ENCODE peak calls at places on chromosomes 1 and 21, in eight cellular contexts. J is ovary; V is GM23338; A is left ventricle myocardium inferior; K is psoas muscle; S is CD8-positive, alpha-beta memory T cell; G is heart left ventricle; U is tibial artery. Q is an unnamed sample. For H3K27me3, the result is how much of the 10 kb centered on the place peaks cover.

GRCh38 chr1:154615411-154615810 is 7.4 kb upstream of the ADAR start:
- DNase-seq in J (no peak), V (no peak), A (no peak), K (no peak), S (no peak), G (no peak), U (no peak), Q (no peak)

GRCh38 chr1:11880911-11881748 is 22.4 kb upstream of the NPPB start:
- DNase-seq in J (no peak), V (no peak), A (peak), K (peak), S (no peak), G (peak), U (no peak), Q (peak)

GRCh38 chr1:215833936-215834729 is 267.0 kb downstream of the KCTD3 start:
- DNase-seq in J (no peak), V (peak), A (no peak), K (no peak), S (no peak), G (no peak), U (no peak), Q (no peak)

GRCh38 chr1:184558691-184559090 is 171.9 kb downstream of the C1orf21 start:
- DNase-seq in J (no peak), V (no peak), A (no peak), K (no peak), S (no peak), G (no peak), U (no peak), Q (no peak)

GRCh38 chr1:243264718-243265117 is 8.9 kb downstream of the SDCCAG8 start:
- DNase-seq in J (no peak), V (no peak), A (no peak), K (no peak), S (no peak), G (no peak), U (no peak), Q (no peak)

GRCh38 chr1:44801491-44802305 is 1.5 kb downstream of the PLK3 start:
- DNase-seq in J (peak), V (no peak), A (peak), K (peak), S (peak), G (no peak), U (no peak), Q (peak)

GRCh38 chr1:204975568-204976235 is 67.3 kb upstream of the CNTN2 start:
- DNase-seq in J (peak), V (peak), A (no peak), K (no peak), S (no peak), G (peak), U (no peak), Q (peak)

GRCh38 chr1:165551469-165551868 is 7.7 kb downstream of the LRRC52 start:
- DNase-seq in J (no peak), V (no peak), A (no peak), K (no peak), S (no peak), G (no peak), U (no peak), Q (no peak)

GRCh38 chr21:34282223-34282622 is 81.6 kb upstream of the KCNE2 start:
- DNase-seq in J (no peak), V (no peak), A (no peak), K (no peak), S (no peak), G (no peak), U (no peak), Q (no peak)

GRCh38 chr1:221987860-221988520 is 246.1 kb upstream of the DUSP10 start:
- DNase-seq in J (no peak), V (no peak), A (no peak), K (no peak), S (no peak), G (no peak), U (no peak), Q (no peak)

GRCh38 chr1:243748706-243749283 is 101.2 kb downstream of the AKT3 start:
- DNase-seq in J (no peak), V (peak), A (no peak), K (no peak), S (peak), G (no peak), U (no peak), Q (no peak)

GRCh38 chr1:240701412-240701811 is 89.5 kb upstream of the GREM2 start:
- DNase-seq in J (no peak), V (no peak), A (no peak), K (no peak), S (no peak), G (no peak), U (no peak), Q (no peak)

GRCh38 chr1:242586355-242586670 is 61.8 kb upstream of the PLD5 start:
- DNase-seq in J (no peak), V (no peak), A (no peak), K (no peak), S (no peak), G (no peak), U (no peak), Q (no peak)

GRCh38 chr1:63674238-63674864 is 81.1 kb downstream of the PGM1 start:
- DNase-seq in J (peak), V (peak), A (peak), K (peak), S (no peak), G (peak), U (peak), Q (peak)

GRCh38 chr1:59393211-59394180 is 96.6 kb downstream of the FGGY start:
- DNase-seq in J (peak), V (peak), A (peak), K (peak), S (no peak), G (peak), U (peak), Q (no peak)

GRCh38 chr1:31714442-31715096 is 10.8 kb upstream of the COL16A1 start:
- DNase-seq in J (peak), V (peak), A (peak), K (peak), S (no peak), G (peak), U (peak), Q (no peak)

GRCh38 chr1:109394591-109395281 is 3.0 kb downstream of the SORT1 start:
- DNase-seq in J (no peak), V (no peak), A (no peak), K (no peak), S (no peak), G (no peak), U (no peak), Q (no peak)

GRCh38 chr1:109395602-109396512 is 1.9 kb downstream of the SORT1 start:
- DNase-seq in J (no peak), V (peak), A (no peak), K (peak), S (no peak), G (no peak), U (no peak), Q (no peak)

GRCh38 chr1:109396971-109397370 is 747 bp downstream of the SORT1 start:
- DNase-seq in J (no peak), V (no peak), A (no peak), K (no peak), S (no peak), G (no peak), U (no peak), Q (peak)

GRCh38 chr1:109397451-109398342 is at the start of gene SORT1:
- DNase-seq in J (peak), V (peak), A (peak), K (peak), S (peak), G (peak), U (peak), Q (peak)

GRCh38 chr1:109396513-109396839 is 1.2 kb downstream of the SORT1 start:
- DNase-seq in J (no peak), V (no peak), A (no peak), K (no peak), S (no peak), G (no peak), U (no peak), Q (no peak)
- H3K27me3 ChIP-seq in J (under half), V (under half), A (under half), K (under half), S (under half), G (under half), U (under half), Q (under half)

GRCh38 chr1:18711003-18711402 is 80.4 kb downstream of the PAX7 start:
- DNase-seq in J (no peak), V (no peak), A (no peak), K (no peak), S (no peak), G (no peak), U (no peak), Q (no peak)
- H3K27me3 ChIP-seq in J (under half), V (under half), A (half or more), K (under half), S (under half), G (under half), U (under half), Q (under half)

GRCh38 chr1:112710586-112710985 is 3.7 kb upstream of the RHOC start:
- DNase-seq in J (no peak), V (no peak), A (no peak), K (no peak), S (no peak), G (no peak), U (no peak), Q (no peak)
- H3K27me3 ChIP-seq in J (under half), V (under half), A (under half), K (under half), S (under half), G (under half), U (under half), Q (under half)

DNA sequence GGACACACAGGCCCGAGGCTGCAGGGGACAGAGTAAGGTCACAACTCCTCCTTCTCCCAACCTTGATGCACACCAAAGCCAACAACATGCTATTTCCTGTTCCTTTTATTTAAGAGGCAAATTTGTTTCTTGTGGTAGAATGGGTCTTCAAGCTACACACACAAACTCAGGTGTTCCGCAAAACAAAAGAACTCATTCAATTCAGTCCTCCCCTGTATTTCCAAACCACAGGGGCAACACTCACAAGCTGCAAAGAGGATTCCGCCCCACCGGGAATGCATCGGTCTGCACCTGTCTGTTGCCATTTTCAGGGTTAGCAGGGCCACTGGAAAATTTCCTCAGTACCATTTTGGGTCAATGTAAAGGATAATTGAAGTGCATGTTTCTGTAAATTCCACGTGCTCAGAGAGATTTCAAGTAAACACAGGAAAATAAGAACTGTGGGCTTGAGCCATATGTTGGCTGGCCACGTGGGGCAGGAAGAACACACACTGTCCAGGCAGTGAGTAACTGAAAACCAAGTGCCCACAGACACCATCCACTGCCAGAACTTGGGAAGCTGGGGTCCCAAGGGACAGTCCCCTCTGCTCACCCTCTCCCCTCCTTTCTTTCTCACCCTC is 145.2 kb upstream of the ERG start:
- DNase-seq in J (no peak), V (peak), A (no peak), K (no peak), S (no peak), G (no peak), U (no peak), Q (no peak)
- H3K27me3 ChIP-seq in J (under half), V (under half), A (under half), K (under half), S (under half), G (under half), U (under half), Q (under half)

GRCh38 chr1:117633423-117633822 is 27.6 kb downstream of the TENT5C start:
- DNase-seq in J (no peak), V (no peak), A (no peak), K (peak), S (no peak), G (no peak), U (no peak), Q (no peak)

GRCh38 chr1:117633068-117633345 is 27.2 kb downstream of the TENT5C start:
- DNase-seq in J (no peak), V (no peak), A (no peak), K (no peak), S (no peak), G (no peak), U (no peak), Q (no peak)

GRCh38 chr1:117634631-117635030 is 28.8 kb downstream of the TENT5C start:
- DNase-seq in J (no peak), V (no peak), A (no peak), K (no peak), S (no peak), G (no peak), U (no peak), Q (no peak)

GRCh38 chr1:117632269-117633067 is 26.6 kb downstream of the TENT5C start:
- DNase-seq in J (no peak), V (peak), A (no peak), K (no peak), S (no peak), G (no peak), U (no peak), Q (no peak)

GRCh38 chr1:117633936-117634335 is 28.1 kb downstream of the TENT5C start:
- DNase-seq in J (no peak), V (no peak), A (no peak), K (no peak), S (no peak), G (no peak), U (no peak), Q (no peak)
- H3K27me3 ChIP-seq in J (under half), V (under half), A (under half), K (under half), S (under half), G (under half), U (under half), Q (under half)

GRCh38 chr1:22285545-22286396 is 142.9 kb upstream of the WNT4 start:
- DNase-seq in J (peak), V (no peak), A (no peak), K (no peak), S (no peak), G (no peak), U (peak), Q (no peak)

GRCh38 chr1:22287946-22288520 is 145.1 kb upstream of the WNT4 start:
- DNase-seq in J (no peak), V (no peak), A (no peak), K (no peak), S (no peak), G (no peak), U (peak), Q (no peak)

GRCh38 chr1:22286491-22286890 is 143.6 kb upstream of the WNT4 start:
- DNase-seq in J (no peak), V (peak), A (no peak), K (no peak), S (no peak), G (no peak), U (no peak), Q (no peak)

GRCh38 chr1:22288593-22289241 is 145.8 kb upstream of the WNT4 start:
- DNase-seq in J (no peak), V (no peak), A (no peak), K (no peak), S (no peak), G (no peak), U (no peak), Q (no peak)

DNA sequence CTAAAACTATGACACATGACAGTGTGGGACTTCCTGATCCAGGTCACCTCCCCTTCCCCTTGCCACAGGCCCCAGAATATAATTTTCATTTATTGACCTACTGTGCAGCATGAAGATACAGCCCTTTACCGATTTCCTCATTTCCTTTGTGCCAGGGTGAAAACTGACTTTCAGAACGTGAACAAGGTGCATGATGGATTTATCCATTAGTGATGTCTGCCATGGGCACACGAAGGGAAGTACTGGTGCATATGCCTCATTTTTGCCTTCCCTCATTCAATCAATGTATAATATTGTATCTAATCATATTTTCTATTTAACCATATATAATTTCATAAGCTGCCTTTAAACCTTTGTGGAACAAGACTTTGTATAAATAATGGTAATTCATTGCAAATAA is 144.4 kb upstream of the WNT4 start:
- DNase-seq in J (no peak), V (no peak), A (no peak), K (no peak), S (no peak), G (no peak), U (no peak), Q (no peak)
- H3K27me3 ChIP-seq in J (under half), V (under half), A (half or more), K (under half), S (under half), G (under half), U (under half), Q (under half)

DNA sequence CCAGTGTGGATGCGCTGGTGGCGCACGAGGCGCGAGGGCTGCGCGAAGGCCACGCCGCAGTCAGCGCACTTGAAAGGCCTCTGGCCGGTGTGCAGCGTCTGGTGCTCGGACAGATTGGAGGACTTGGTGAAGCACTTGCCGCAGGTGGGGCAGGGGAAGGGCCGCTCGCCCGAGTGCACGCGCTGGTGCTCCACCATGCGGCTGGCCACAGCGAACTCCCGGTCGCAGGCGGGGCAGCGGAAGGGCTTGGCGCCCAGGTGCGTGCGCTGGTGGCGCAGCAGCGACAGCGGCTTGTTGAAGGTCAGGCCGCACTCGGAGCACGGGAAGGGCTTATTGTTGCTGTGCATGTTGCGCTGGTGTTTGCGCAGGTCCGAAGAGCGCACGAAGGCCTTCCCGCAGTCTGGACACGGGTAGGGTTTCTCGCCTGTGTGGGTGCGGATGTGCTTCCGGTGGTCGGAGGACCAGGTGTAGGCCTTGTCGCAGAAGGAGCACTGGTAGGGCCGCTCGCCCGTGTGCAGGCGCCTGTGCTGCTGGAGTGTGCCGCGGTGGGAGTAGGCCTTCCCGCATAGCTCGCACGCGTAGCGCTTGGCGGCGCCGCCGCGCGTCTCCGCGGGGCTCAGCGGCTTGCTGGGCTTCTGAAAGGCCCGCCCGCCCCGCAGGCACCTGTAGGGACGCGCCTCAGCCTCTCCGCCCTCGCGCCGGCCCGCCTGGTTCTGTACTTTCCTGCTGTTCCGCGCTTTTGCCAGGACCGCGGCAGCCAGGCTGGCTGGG is 4.7 kb downstream of the ZNF648 start:
- DNase-seq in J (no peak), V (peak), A (no peak), K (no peak), S (no peak), G (no peak), U (no peak), Q (no peak)
- H3K27me3 ChIP-seq in J (under half), V (under half), A (half or more), K (under half), S (under half), G (under half), U (under half), Q (under half)

DNA sequence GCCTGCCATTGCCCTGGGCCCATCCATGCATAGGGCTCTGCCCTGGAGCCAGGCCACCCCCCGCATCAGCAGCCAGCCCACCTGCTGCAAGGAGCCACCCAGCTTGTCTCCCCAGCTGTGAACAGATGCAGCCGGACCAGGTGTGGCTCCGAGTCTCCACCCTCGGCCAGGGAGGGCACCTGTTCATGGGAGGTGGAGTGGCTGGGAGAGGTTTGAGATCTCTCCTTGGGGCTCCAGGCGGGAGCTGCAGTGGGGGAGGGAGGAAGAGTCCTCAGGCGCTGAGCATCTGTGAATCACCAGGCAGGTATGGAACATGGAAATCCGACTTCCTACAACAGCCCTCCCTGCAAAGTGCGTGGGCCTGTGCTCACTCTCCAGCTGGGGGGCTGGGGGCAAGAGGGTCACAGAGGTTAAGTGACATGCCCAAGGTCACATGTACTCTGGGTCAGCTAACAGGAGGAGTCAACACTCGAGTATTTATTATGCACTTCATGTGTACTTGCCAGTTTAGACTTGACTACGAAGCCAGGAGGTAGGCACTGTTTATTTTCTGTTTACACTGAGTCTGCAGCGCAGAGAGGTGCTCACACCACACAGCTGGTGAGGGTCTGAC is 4.8 kb upstream of the HES5 start:
- DNase-seq in J (no peak), V (peak), A (no peak), K (no peak), S (no peak), G (no peak), U (no peak), Q (no peak)
- H3K27me3 ChIP-seq in J (under half), V (under half), A (half or more), K (under half), S (under half), G (under half), U (under half), Q (under half)

DNA sequence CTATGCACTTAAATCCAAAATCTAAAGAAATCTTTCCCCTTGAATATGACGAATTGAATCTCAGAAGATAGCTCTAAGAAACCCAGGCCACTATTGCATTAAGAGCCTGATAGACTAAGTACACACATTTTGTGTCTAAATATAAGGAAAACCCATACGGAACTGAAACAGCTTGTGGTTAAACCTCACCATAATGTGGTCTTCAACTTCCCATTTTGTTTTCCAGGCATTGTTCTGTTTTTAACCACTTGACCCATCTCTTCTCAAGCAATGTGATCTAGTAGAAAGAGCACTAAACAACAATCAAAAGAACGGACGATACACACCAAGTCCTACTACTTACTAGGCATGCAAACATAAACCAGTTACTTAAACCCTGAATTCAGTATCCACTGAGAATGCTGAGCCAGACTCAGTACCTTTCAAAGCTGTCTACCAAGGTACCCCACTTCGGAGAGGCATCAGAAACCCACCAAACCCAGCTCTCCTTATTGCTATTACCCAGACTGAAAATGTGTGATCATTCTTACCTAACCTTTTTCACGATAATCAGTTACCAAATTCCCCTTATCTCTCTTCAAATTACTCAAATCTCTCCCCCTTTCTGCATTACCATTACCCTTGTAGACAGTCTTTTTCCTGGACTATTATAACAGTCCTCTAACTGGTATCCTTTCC is 12.8 kb downstream of the OTUD7B start:
- DNase-seq in J (no peak), V (no peak), A (no peak), K (no peak), S (no peak), G (no peak), U (no peak), Q (no peak)
- H3K27me3 ChIP-seq in J (under half), V (under half), A (under half), K (under half), S (under half), G (half or more), U (under half), Q (under half)

Q was measured in dorsolateral prefrontal cortex.